ENCODE peak calls at places on chromosomes 7 and 10, in six cellular contexts. One of them, this sample, is unnamed.

GRCh38 chr10:98382691-98383101 is 32.3 kb downstream of the PYROXD2 start:
- DNase-seq in MCF 10A: no peak
- DNase-seq in T-helper 9 cell: no peak
- DNase-seq in GM04504: no peak
- DNase-seq in A172: no peak
- DNase-seq in ELR: no peak
- DNase-seq in this sample: no peak

GRCh38 chr7:95901006-95901405 is 128.7 kb downstream of the DYNC1I1 start:
- DNase-seq in ELR: no peak
- DNase-seq in MCF 10A: no peak
- DNase-seq in T-helper 9 cell: no peak
- DNase-seq in GM04504: no peak
- DNase-seq in A172: no peak
- DNase-seq in this sample: no peak

GRCh38 chr10:131444862-131445461 is 133.4 kb upstream of the TCERG1L start:
- DNase-seq in MCF 10A: no peak
- DNase-seq in ELR: no peak
- DNase-seq in A172: no peak
- DNase-seq in GM04504: no peak
- DNase-seq in T-helper 9 cell: no peak
- DNase-seq in this sample: no peak

GRCh38 chr7:117269895-117270294 is 53.0 kb downstream of the WNT2 start:
- DNase-seq in MCF 10A: peak
- DNase-seq in A172: peak
- DNase-seq in GM04504: peak
- DNase-seq in T-helper 9 cell: no peak
- DNase-seq in ELR: peak
- DNase-seq in this sample: no peak

GRCh38 chr7:130891254-130892094 is 157.5 kb upstream of the KLF14 start:
- DNase-seq in A172: peak
- DNase-seq in ELR: peak
- DNase-seq in GM04504: peak
- DNase-seq in MCF 10A: peak
- DNase-seq in T-helper 9 cell: no peak
- DNase-seq in this sample: no peak

GRCh38 chr10:79189853-79190435 is 121.2 kb downstream of the ZMIZ1 start:
- DNase-seq in GM04504: no peak
- DNase-seq in ELR: peak
- DNase-seq in T-helper 9 cell: no peak
- DNase-seq in MCF 10A: peak
- DNase-seq in A172: peak
- DNase-seq in this sample: no peak

GRCh38 chr7:142459557-142459963 is 201.7 kb upstream of the PRSS58 start:
- DNase-seq in A172: peak
- DNase-seq in ELR: peak
- DNase-seq in MCF 10A: peak
- DNase-seq in T-helper 9 cell: no peak
- DNase-seq in GM04504: no peak
- DNase-seq in this sample: no peak

GRCh38 chr10:91539930-91540329 is 92.9 kb downstream of the PPP1R3C start:
- DNase-seq in ELR: no peak
- DNase-seq in T-helper 9 cell: no peak
- DNase-seq in GM04504: no peak
- DNase-seq in MCF 10A: no peak
- DNase-seq in A172: no peak
- DNase-seq in this sample: no peak

GRCh38 chr10:5547934-5548660 is 23.3 kb downstream of the CALML3 start:
- DNase-seq in A172: peak
- DNase-seq in GM04504: no peak
- DNase-seq in T-helper 9 cell: no peak
- DNase-seq in MCF 10A: no peak
- DNase-seq in ELR: peak
- DNase-seq in this sample: no peak